ENCODE peak calls at places on chromosomes 3 and 15, in six cellular contexts. U is left ventricle myocardium inferior; H is WERI-Rb-1; M is kidney; V is CD8-positive, alpha-beta T cell; B is uterus. Z is an unnamed sample.
A peak's percentile ranks its signal among the peaks of the same experiment; 100 is the strongest.

GRCh38 chr15:64134322-64134829 is 17.2 kb upstream of the SNX22 start:
- DNase-seq in H (no peak), U (peak; percentile 68), V (no peak), M (peak; percentile 72), B (no peak), Z (no peak)

GRCh38 chr3:129312671-129313414 is 34.2 kb downstream of the HMCES start:
- DNase-seq in V (no peak), M (no peak), U (no peak), H (peak; percentile 25), B (no peak), Z (peak; percentile 57)

GRCh38 chr15:100383302-100384107 is 41.7 kb upstream of the ADAMTS17 start:
- DNase-seq in B (peak; percentile 18), U (no peak), H (peak; percentile 21), M (no peak), V (no peak), Z (no peak)

GRCh38 chr3:136105044-136105443 is 91.1 kb downstream of the MSL2 start:
- DNase-seq in B (no peak), V (no peak), M (no peak), H (no peak), U (no peak), Z (no peak)

GRCh38 chr3:42763023-42763422 is 10.0 kb downstream of the CCDC13 start:
- DNase-seq in H (no peak), U (no peak), V (no peak), M (no peak), B (no peak), Z (no peak)

GRCh38 chr3:157122116-157122515 is 37.8 kb downstream of the CCNL1 start:
- DNase-seq in M (no peak), U (no peak), V (no peak), B (peak; percentile 71), H (no peak), Z (no peak)

GRCh38 chr3:50316657-50317242 is 5.8 kb downstream of the HYAL2 start:
- DNase-seq in U (no peak), M (peak; percentile 96), H (no peak), V (peak; percentile 46), B (peak; percentile 50), Z (peak; percentile 62)

GRCh38 chr3:153290278-153291015 is 128.4 kb downstream of the RAP2B start:
- DNase-seq in M (no peak), V (no peak), U (no peak), B (no peak), H (peak; percentile 18), Z (no peak)

GRCh38 chr3:131349946-131350347 is 31.6 kb upstream of the NUDT16 start:
- DNase-seq in U (peak; percentile 35), M (no peak), B (no peak), V (no peak), H (no peak), Z (no peak)

GRCh38 chr3:190972840-190973270 is 110.4 kb upstream of the GMNC start:
- DNase-seq in U (no peak), B (no peak), M (no peak), H (no peak), V (no peak), Z (no peak)

GRCh38 chr3:100072328-100073048 is 41.8 kb downstream of the FILIP1L start:
- DNase-seq in U (no peak), M (no peak), H (no peak), V (no peak), B (no peak), Z (no peak)

GRCh38 chr3:9229325-9229724 is 20.1 kb downstream of the SRGAP3 start:
- DNase-seq in H (no peak), V (no peak), U (no peak), B (no peak), M (no peak), Z (no peak)

GRCh38 chr15:36950371-36950770 is 150.0 kb downstream of the MEIS2 start:
- DNase-seq in H (no peak), V (no peak), U (no peak), B (no peak), M (no peak), Z (no peak)

GRCh38 chr3:57749542-57749941 is 6.6 kb upstream of the SLMAP start:
- DNase-seq in V (no peak), M (no peak), H (no peak), U (no peak), B (no peak), Z (no peak)

GRCh38 chr15:41969851-41970431 is 2.4 kb downstream of the EHD4 start:
- DNase-seq in V (no peak), M (no peak), H (no peak), B (no peak), U (no peak), Z (peak; percentile 33)

DNA sequence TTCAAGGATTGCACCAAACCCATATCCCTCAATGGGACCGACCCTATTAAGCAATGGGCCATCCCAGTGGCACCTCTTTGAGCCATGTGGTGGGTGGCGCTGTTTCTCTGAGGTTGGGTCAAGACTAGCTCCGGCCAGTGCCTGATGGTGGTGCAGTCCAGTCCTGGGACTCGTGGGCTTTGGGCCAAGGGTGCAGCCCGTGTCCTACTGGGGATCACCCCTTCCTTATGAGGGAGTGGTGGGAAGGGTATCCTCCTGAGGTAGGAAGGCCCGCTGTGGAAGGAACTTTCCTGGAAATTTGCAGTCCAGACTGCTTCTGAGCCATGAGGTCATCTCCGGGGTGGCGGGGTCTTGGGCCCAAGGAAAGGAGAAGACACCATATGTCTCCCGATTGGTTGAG is 231.6 kb downstream of the SNRPN start:
- DNase-seq in M (no peak), H (no peak), B (no peak), V (no peak), U (no peak), Z (peak; percentile 48)
- H3K9me3 ChIP-seq in M (peaks cover 6% of the 10 kb centered on the region), H (no peaks in the 10 kb centered on the region), B (no peaks in the 10 kb centered on the region), V (no peaks in the 10 kb centered on the region), U (peaks cover 53% of the 10 kb centered on the region), Z (no peaks in the 10 kb centered on the region)

DNA sequence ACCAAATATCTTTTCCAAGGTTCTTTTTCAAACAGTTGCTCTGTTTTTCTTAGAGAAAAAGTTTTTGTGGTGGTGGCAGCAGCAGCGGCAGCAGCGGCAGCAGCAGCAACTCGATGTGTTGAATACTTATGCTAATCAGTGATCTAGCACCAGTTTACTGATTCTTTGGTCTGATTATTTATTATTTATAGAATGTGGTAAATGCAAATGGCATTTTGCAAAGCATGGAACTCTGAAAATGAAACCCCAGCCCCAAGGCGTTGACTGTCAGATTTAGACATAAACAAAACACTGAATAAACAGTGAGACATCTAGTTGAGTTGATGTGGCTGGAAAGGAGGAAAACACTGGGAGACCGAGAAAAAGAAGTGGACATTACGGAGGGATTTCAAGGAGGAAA is 88.7 kb downstream of the GTPBP8 start:
- DNase-seq in B (no peak), V (no peak), M (no peak), H (no peak), U (no peak), Z (no peak)
- H3K4me3 ChIP-seq in B (no peak overlapping the region), V (no peak overlapping the region), M (no peak overlapping the region), H (no peak overlapping the region), U (no peak overlapping the region), Z (no peak overlapping the region)

GRCh38 chr15:93271871-93272270 is 182.9 kb upstream of the RGMA start:
- DNase-seq in B (no peak), M (no peak), H (no peak), U (no peak), V (no peak), Z (no peak)
- H3K9me3 ChIP-seq in B (no peaks in the 10 kb centered on the region), M (no peaks in the 10 kb centered on the region), H (no peaks in the 10 kb centered on the region), U (peaks cover 42% of the 10 kb centered on the region), V (no peaks in the 10 kb centered on the region), Z (peaks cover 3% of the 10 kb centered on the region)

GRCh38 chr15:81296673-81297072 is 27.3 kb downstream of the STARD5 start:
- DNase-seq in M (peak; percentile 84), U (peak; percentile 47), H (no peak), B (no peak), V (peak; percentile 50), Z (peak; percentile 73)

GRCh38 chr15:81297580-81298575 is 26.1 kb downstream of the STARD5 start:
- DNase-seq in U (no peak), V (no peak), M (no peak), H (no peak), B (no peak), Z (no peak)

GRCh38 chr15:81297147-81297572 is 26.8 kb downstream of the STARD5 start:
- DNase-seq in B (no peak), V (no peak), H (no peak), U (no peak), M (no peak), Z (no peak)

GRCh38 chr15:81299630-81300273 is 24.2 kb downstream of the STARD5 start:
- DNase-seq in B (no peak), U (no peak), M (no peak), H (no peak), V (no peak), Z (peak; percentile 47)

DNA sequence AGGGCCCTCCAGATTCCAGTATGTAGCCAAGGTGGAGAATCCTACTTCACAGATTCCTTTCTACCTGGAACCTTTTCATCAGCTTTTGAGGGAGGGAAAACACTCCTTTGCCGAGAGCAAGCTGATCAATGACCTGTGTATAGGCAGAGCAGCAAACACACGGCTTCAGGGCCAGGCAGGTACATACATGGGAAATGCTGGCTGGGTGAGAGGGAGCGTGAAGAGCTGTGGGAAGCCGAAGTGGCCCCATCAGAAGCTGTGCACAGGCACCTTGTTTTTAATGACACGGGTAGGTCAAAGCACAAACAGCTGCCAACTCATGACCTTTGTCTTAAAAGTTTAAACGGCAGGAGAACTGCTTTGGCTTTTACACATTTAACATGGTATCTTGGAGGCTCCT is 25.3 kb downstream of the STARD5 start:
- DNase-seq in V (no peak), M (no peak), B (no peak), U (no peak), H (no peak), Z (no peak)
- H3K4me3 ChIP-seq in V (peak overlapping the region; percentile 88), M (peak overlapping the region; percentile 1), B (no peak overlapping the region), U (peak overlapping the region; percentile 51), H (no peak overlapping the region), Z (no peak overlapping the region)

DNA sequence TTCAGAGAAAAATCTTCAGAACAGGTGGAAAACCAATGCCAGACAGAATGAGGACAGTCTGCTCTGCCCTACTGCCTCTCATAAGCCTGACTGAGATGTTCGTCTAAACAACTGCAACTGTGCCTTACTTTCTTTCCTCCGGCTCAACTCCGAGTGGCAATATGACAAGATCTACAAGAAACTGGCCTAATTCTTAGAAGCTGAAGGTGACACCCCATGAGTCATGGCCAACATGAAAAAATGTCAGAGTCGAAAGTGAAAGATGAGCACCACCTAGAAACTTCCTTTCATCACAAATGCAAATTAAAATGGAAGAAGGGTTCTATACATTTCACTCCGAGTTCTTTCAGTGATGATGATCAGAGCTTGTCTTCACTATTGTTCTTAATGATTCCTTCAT is 12.9 kb downstream of the PCYT1A start:
- DNase-seq in B (no peak), V (peak; percentile 11), H (no peak), M (no peak), U (no peak), Z (no peak)
- H3K9me3 ChIP-seq in B (no peaks in the 10 kb centered on the region), V (no peaks in the 10 kb centered on the region), H (no peaks in the 10 kb centered on the region), M (no peaks in the 10 kb centered on the region), U (no peaks in the 10 kb centered on the region), Z (no peaks in the 10 kb centered on the region)

GRCh38 chr3:183131735-183132134 is 30.8 kb downstream of the LAMP3 start:
- DNase-seq in M (no peak), U (no peak), H (no peak), V (no peak), B (no peak), Z (no peak)

GRCh38 chr3:183134844-183135243 is 27.7 kb downstream of the LAMP3 start:
- DNase-seq in M (no peak), U (no peak), H (no peak), V (no peak), B (no peak), Z (no peak)

GRCh38 chr3:183131186-183131585 is 31.3 kb downstream of the LAMP3 start:
- DNase-seq in V (no peak), M (no peak), U (no peak), B (no peak), H (no peak), Z (no peak)

GRCh38 chr3:183129243-183129642 is 29.9 kb upstream of the MCCC1 start:
- DNase-seq in B (no peak), V (no peak), U (no peak), H (no peak), M (no peak), Z (no peak)

GRCh38 chr3:183132409-183132808 is 30.1 kb downstream of the LAMP3 start:
- DNase-seq in M (no peak), U (no peak), B (no peak), H (no peak), V (no peak), Z (no peak)
- H3K4me3 ChIP-seq in M (no peak overlapping the region), U (no peak overlapping the region), B (no peak overlapping the region), H (no peak overlapping the region), V (no peak overlapping the region), Z (no peak overlapping the region)